ENCODE peak calls at places on chromosomes 1 and 21, in four cellular contexts. S is A549, T is HepG2, A is K562. K is an unnamed sample.
A peak's percentile ranks its signal among the peaks of the same experiment; 100 is the strongest.

GRCh38 chr1:56584910-56585528 is 5.7 kb upstream of the PLPP3 start:
- DNase-seq in A (peak; percentile 48), T (peak; percentile 66), S (peak; percentile 28), K (peak; percentile 77)

GRCh38 chr21:32457360-32457840 is 44.9 kb downstream of the EVA1C start:
- DNase-seq in S (no peak), T (peak; percentile 41), A (peak; percentile 65), K (peak; percentile 16)

GRCh38 chr1:80218112-80218511 is 1211.6 kb upstream of the ADGRL4 start:
- DNase-seq in A (no peak), T (peak; percentile 20), S (no peak), K (peak; percentile 59)

GRCh38 chr1:5667513-5668325 is 324.5 kb downstream of the NPHP4 start:
- DNase-seq in S (no peak), T (no peak), A (no peak), K (no peak)

GRCh38 chr1:228810855-228811654 is 75.8 kb downstream of the RHOU start:
- DNase-seq in A (no peak), T (no peak), S (no peak), K (no peak)

GRCh38 chr1:156213644-156213966 is 798 bp downstream of the PMF1 start:
- DNase-seq in T (no peak), A (no peak), S (no peak), K (no peak)

GRCh38 chr21:41673071-41673470 is 93.8 kb downstream of the RIPK4 start:
- DNase-seq in T (no peak), S (no peak), A (no peak), K (no peak)

GRCh38 chr1:209815931-209816338 is 10.0 kb upstream of the IRF6 start:
- DNase-seq in A (no peak), S (no peak), T (no peak), K (no peak)

GRCh38 chr21:44789880-44790279 is 11.7 kb downstream of the UBE2G2 start:
- DNase-seq in T (no peak), S (no peak), A (no peak), K (peak; percentile 58)

GRCh38 chr1:52601519-52601918 is 652 bp upstream of the GPX7 start:
- DNase-seq in A (no peak), T (no peak), S (no peak), K (no peak)

GRCh38 chr1:51442616-51443015 is 76.5 kb downstream of the EPS15 start:
- DNase-seq in A (no peak), T (no peak), S (no peak), K (no peak)

GRCh38 chr1:37152491-37152890 is 118.2 kb upstream of the GRIK3 start:
- DNase-seq in A (no peak), S (no peak), T (no peak), K (no peak)

GRCh38 chr21:28419110-28419509 is 573.6 kb downstream of the LTN1 start:
- DNase-seq in S (no peak), A (no peak), T (no peak), K (peak; percentile 90)

GRCh38 chr1:28313710-28314510 is 14.9 kb upstream of the MED18 start:
- DNase-seq in T (peak; percentile 85), S (peak; percentile 47), A (peak; percentile 42), K (peak; percentile 70)

GRCh38 chr1:110308247-110308646 is 30.9 kb upstream of the RBM15 start:
- DNase-seq in S (no peak), A (no peak), T (no peak), K (peak; percentile 87)

GRCh38 chr1:15720861-15721260 is 15.2 kb upstream of the SLC25A34 start:
- DNase-seq in S (no peak), A (no peak), T (no peak), K (no peak)

GRCh38 chr1:22163137-22163536 is 20.2 kb upstream of the WNT4 start:
- DNase-seq in A (peak; percentile 83), T (no peak), S (no peak), K (no peak)

GRCh38 chr1:114509596-114510234 is 1.3 kb downstream of the TRIM33 start:
- DNase-seq in A (no peak), S (no peak), T (no peak), K (no peak)

GRCh38 chr1:84619383-84620093 is 45.3 kb upstream of the CTBS start:
- DNase-seq in S (peak; percentile 19), T (peak; percentile 9), A (no peak), K (peak; percentile 81)

GRCh38 chr21:38504056-38504455 is 5.8 kb upstream of the ERG start:
- DNase-seq in S (no peak), T (no peak), A (no peak), K (no peak)

GRCh38 chr1:6141601-6142000 is 38.5 kb downstream of the CHD5 start:
- DNase-seq in A (peak; percentile 65), S (no peak), T (no peak), K (no peak)

GRCh38 chr21:37145635-37146111 is 72.6 kb downstream of the TTC3 start:
- DNase-seq in A (no peak), S (no peak), T (no peak), K (peak; percentile 76)

GRCh38 chr1:8122477-8123407 is 96.6 kb upstream of the ERRFI1 start:
- DNase-seq in S (no peak), A (peak; percentile 42), T (no peak), K (peak; percentile 85)

GRCh38 chr1:199157494-199157893 is 518.7 kb downstream of the PTPRC start:
- DNase-seq in A (no peak), S (no peak), T (no peak), K (peak; percentile 35)

GRCh38 chr1:204343247-204343646 is 16.5 kb downstream of the PLEKHA6 start:
- DNase-seq in A (no peak), S (no peak), T (no peak), K (no peak)

GRCh38 chr1:33655496-33655895 is 183.1 kb downstream of the ZSCAN20 start:
- DNase-seq in S (no peak), T (no peak), A (no peak), K (no peak)

GRCh38 chr21:35705888-35706287 is 354.4 kb downstream of the SETD4 start:
- DNase-seq in A (no peak), S (no peak), T (no peak), K (no peak)

GRCh38 chr1:61083014-61083798 is 845 bp downstream of the NFIA start:
- DNase-seq in S (no peak), T (no peak), A (peak; percentile 49), K (no peak)

GRCh38 chr1:45172015-45172414 is 34.4 kb downstream of the ZSWIM5 start:
- DNase-seq in T (peak; percentile 94), A (no peak), S (peak; percentile 12), K (no peak)
- TF ChIP-seq MAZ in T (no peak), A (no peak), S (no peak), K (no peak)

DNA sequence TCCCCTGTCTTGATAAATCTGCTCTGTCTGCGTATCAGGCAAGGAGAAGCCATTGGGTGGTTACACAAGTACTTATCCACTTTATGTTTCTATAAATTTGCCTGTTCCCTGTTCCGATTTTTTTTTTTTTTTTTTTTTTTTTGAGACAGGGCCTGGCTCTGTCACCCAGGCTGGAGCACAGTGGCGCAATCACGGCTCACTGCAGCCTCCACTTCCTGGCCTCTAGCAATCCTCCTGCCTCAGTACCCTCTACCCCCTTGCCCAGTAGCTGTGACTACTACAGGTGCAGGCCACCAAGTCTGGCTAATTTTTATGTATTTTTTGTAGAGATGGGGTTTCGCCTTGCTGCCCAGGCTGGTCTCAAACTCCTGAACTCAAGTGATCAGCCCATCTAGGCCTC is 11.2 kb upstream of the CSRP1 start:
- DNase-seq in T (no peak), S (no peak), A (no peak), K (no peak)
- TF ChIP-seq MAZ in T (no peak), S (no peak), A (no peak), K (no peak)

GRCh38 chr1:2783435-2784397 is 17.8 kb downstream of the TTC34 start:
- DNase-seq in S (no peak), A (no peak), T (no peak), K (no peak)

GRCh38 chr1:2781627-2782026 is 19.9 kb downstream of the TTC34 start:
- DNase-seq in A (no peak), S (no peak), T (no peak), K (no peak)

GRCh38 chr1:2785631-2786328 is 15.7 kb downstream of the TTC34 start:
- DNase-seq in T (no peak), S (no peak), A (no peak), K (no peak)

GRCh38 chr1:2784854-2785630 is 16.5 kb downstream of the TTC34 start:
- DNase-seq in T (no peak), A (no peak), S (no peak), K (no peak)

GRCh38 chr1:2783069-2783434 is 18.4 kb downstream of the TTC34 start:
- DNase-seq in S (no peak), T (no peak), A (no peak), K (no peak)
- TF ChIP-seq MAZ in S (no peak), T (no peak), A (no peak), K (no peak)

DNA sequence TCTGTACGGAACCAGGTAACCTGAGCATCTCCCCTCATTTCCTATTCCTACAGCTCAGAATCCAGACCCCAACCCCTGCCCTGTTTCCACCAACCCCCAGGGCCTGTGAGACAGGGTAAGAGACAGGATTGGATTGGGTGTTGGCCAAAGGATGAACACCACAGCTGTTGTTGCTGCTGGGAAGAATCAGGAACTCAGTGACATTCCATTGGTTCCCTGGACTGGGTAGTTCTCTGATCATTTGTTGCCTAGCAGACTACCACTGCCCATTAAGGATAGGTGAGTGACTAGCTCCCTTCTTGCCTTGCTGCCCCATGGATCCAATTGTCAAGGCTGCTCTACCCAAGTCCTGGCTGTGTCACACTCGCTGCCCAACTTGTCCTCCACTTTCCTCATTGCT is 10.0 kb downstream of the NCSTN start:
- DNase-seq in S (no peak), T (no peak), A (no peak), K (peak; percentile 47)
- TF ChIP-seq MAZ in S (no peak), T (no peak), A (no peak), K (no peak)

GRCh38 chr1:83067954-83068353 is 931.0 kb downstream of the TTLL7 start:
- DNase-seq in A (no peak), S (no peak), T (no peak), K (no peak)

GRCh38 chr1:83060216-83060615 is 938.7 kb downstream of the TTLL7 start:
- DNase-seq in A (no peak), T (no peak), S (no peak), K (no peak)

GRCh38 chr1:83065952-83066727 is 932.8 kb downstream of the TTLL7 start:
- DNase-seq in A (no peak), S (no peak), T (no peak), K (no peak)

GRCh38 chr1:83064589-83065242 is 934.2 kb downstream of the TTLL7 start:
- DNase-seq in T (no peak), S (no peak), A (no peak), K (no peak)
- TF ChIP-seq MAZ in T (no peak), S (no peak), A (no peak), K (no peak)

K was measured in IMR-90.